ENCODE peak calls at places on chromosomes 1 and 21, in seven cellular contexts. One of them, this sample, is unnamed.
A peak's percentile ranks its signal among the peaks of the same experiment; 100 is the strongest.

GRCh38 chr1:200641175-200641489 is 20.6 kb upstream of the KIF14 start:
- DNase-seq in mucosa of gallbladder: no peak
- DNase-seq in NAMALWA: no peak
- DNase-seq in sigmoid colon: no peak
- DNase-seq in lung: no peak
- DNase-seq in NCI-H2081: no peak
- DNase-seq in sciatic nerve: no peak
- DNase-seq in this sample: no peak

GRCh38 chr1:1310476-1311053 is 2.2 kb downstream of the PUSL1 start:
- DNase-seq in mucosa of gallbladder: no peak
- DNase-seq in NAMALWA: no peak
- DNase-seq in sigmoid colon: no peak
- DNase-seq in lung: no peak
- DNase-seq in NCI-H2081: no peak
- DNase-seq in sciatic nerve: no peak
- DNase-seq in this sample: no peak

GRCh38 chr1:226549094-226549936 is 751 bp downstream of the STUM start:
- DNase-seq in mucosa of gallbladder: no peak
- DNase-seq in NAMALWA: no peak
- DNase-seq in sigmoid colon: no peak
- DNase-seq in lung: no peak
- DNase-seq in NCI-H2081: no peak
- DNase-seq in sciatic nerve: peak; percentile 63
- DNase-seq in this sample: no peak

GRCh38 chr21:31502537-31503143 is 156.9 kb upstream of the SOD1 start:
- DNase-seq in mucosa of gallbladder: no peak
- DNase-seq in NAMALWA: no peak
- DNase-seq in sigmoid colon: no peak
- DNase-seq in lung: no peak
- DNase-seq in NCI-H2081: no peak
- DNase-seq in sciatic nerve: no peak
- DNase-seq in this sample: no peak

GRCh38 chr1:157147906-157148717 is 9.9 kb upstream of the ETV3 start:
- DNase-seq in mucosa of gallbladder: no peak
- DNase-seq in NAMALWA: no peak
- DNase-seq in sigmoid colon: no peak
- DNase-seq in lung: no peak
- DNase-seq in NCI-H2081: no peak
- DNase-seq in sciatic nerve: no peak
- DNase-seq in this sample: no peak

GRCh38 chr1:180486092-180486491 is 16.3 kb downstream of the ACBD6 start:
- DNase-seq in mucosa of gallbladder: no peak
- DNase-seq in NAMALWA: peak; percentile 20
- DNase-seq in sigmoid colon: no peak
- DNase-seq in lung: no peak
- DNase-seq in NCI-H2081: peak; percentile 55
- DNase-seq in sciatic nerve: no peak
- DNase-seq in this sample: no peak

GRCh38 chr1:60068393-60069045 is 5.1 kb downstream of the C1orf87 start:
- DNase-seq in mucosa of gallbladder: no peak
- DNase-seq in NAMALWA: no peak
- DNase-seq in sigmoid colon: no peak
- DNase-seq in lung: no peak
- DNase-seq in NCI-H2081: peak; percentile 40
- DNase-seq in sciatic nerve: no peak
- DNase-seq in this sample: no peak

GRCh38 chr1:228438266-228438665 is 21.6 kb upstream of the TRIM17 start:
- DNase-seq in mucosa of gallbladder: no peak
- DNase-seq in NAMALWA: no peak
- DNase-seq in sigmoid colon: no peak
- DNase-seq in lung: no peak
- DNase-seq in NCI-H2081: no peak
- DNase-seq in sciatic nerve: no peak
- DNase-seq in this sample: no peak

GRCh38 chr1:145959333-145959732 is 1.5 kb upstream of the LIX1L start:
- DNase-seq in mucosa of gallbladder: no peak
- DNase-seq in NAMALWA: no peak
- DNase-seq in sigmoid colon: no peak
- DNase-seq in lung: no peak
- DNase-seq in NCI-H2081: no peak
- DNase-seq in sciatic nerve: no peak
- DNase-seq in this sample: no peak

GRCh38 chr1:198254521-198254920 is 97.7 kb downstream of the NEK7 start:
- DNase-seq in mucosa of gallbladder: no peak
- DNase-seq in NAMALWA: no peak
- DNase-seq in sigmoid colon: no peak
- DNase-seq in lung: no peak
- DNase-seq in NCI-H2081: no peak
- DNase-seq in sciatic nerve: no peak
- DNase-seq in this sample: no peak

GRCh38 chr1:115454835-115455511 is 116.9 kb upstream of the NGF start:
- DNase-seq in mucosa of gallbladder: no peak
- DNase-seq in NAMALWA: no peak
- DNase-seq in sigmoid colon: peak; percentile 81
- DNase-seq in lung: no peak
- DNase-seq in NCI-H2081: peak; percentile 3
- DNase-seq in sciatic nerve: no peak
- DNase-seq in this sample: no peak

GRCh38 chr1:192160186-192160585 is 1.9 kb downstream of the RGS18 start:
- DNase-seq in mucosa of gallbladder: no peak
- DNase-seq in NAMALWA: no peak
- DNase-seq in sigmoid colon: no peak
- DNase-seq in lung: no peak
- DNase-seq in NCI-H2081: no peak
- DNase-seq in sciatic nerve: no peak
- DNase-seq in this sample: no peak

GRCh38 chr21:21712761-21713558 is 714.8 kb downstream of the NCAM2 start:
- DNase-seq in mucosa of gallbladder: no peak
- DNase-seq in NAMALWA: no peak
- DNase-seq in sigmoid colon: no peak
- DNase-seq in lung: no peak
- DNase-seq in NCI-H2081: no peak
- DNase-seq in sciatic nerve: no peak
- DNase-seq in this sample: no peak

GRCh38 chr1:110150330-110151174 is at the start of gene SLC6A17:
- DNase-seq in mucosa of gallbladder: no peak
- DNase-seq in NAMALWA: no peak
- DNase-seq in sigmoid colon: peak; percentile 45
- DNase-seq in lung: no peak
- DNase-seq in NCI-H2081: peak; percentile 48
- DNase-seq in sciatic nerve: no peak
- DNase-seq in this sample: peak; percentile 58

GRCh38 chr1:39698568-39698967 is 7.3 kb upstream of the HPCAL4 start:
- DNase-seq in mucosa of gallbladder: no peak
- DNase-seq in NAMALWA: no peak
- DNase-seq in sigmoid colon: no peak
- DNase-seq in lung: no peak
- DNase-seq in NCI-H2081: no peak
- DNase-seq in sciatic nerve: no peak
- DNase-seq in this sample: no peak

GRCh38 chr1:93681095-93681548 is 515 bp downstream of the BCAR3 start:
- DNase-seq in mucosa of gallbladder: no peak
- DNase-seq in NAMALWA: no peak
- DNase-seq in sigmoid colon: no peak
- DNase-seq in lung: no peak
- DNase-seq in NCI-H2081: no peak
- DNase-seq in sciatic nerve: no peak
- DNase-seq in this sample: peak; percentile 86

GRCh38 chr1:198880397-198880796 is 241.6 kb downstream of the PTPRC start:
- DNase-seq in mucosa of gallbladder: no peak
- DNase-seq in NAMALWA: no peak
- DNase-seq in sigmoid colon: no peak
- DNase-seq in lung: no peak
- DNase-seq in NCI-H2081: no peak
- DNase-seq in sciatic nerve: no peak
- DNase-seq in this sample: no peak

GRCh38 chr1:33097137-33097611 is 16.2 kb downstream of the AZIN2 start:
- DNase-seq in mucosa of gallbladder: no peak
- DNase-seq in NAMALWA: no peak
- DNase-seq in sigmoid colon: no peak
- DNase-seq in lung: no peak
- DNase-seq in NCI-H2081: no peak
- DNase-seq in sciatic nerve: no peak
- DNase-seq in this sample: no peak

GRCh38 chr1:86084998-86085397 is 71.6 kb downstream of the COL24A1 start:
- DNase-seq in mucosa of gallbladder: no peak
- DNase-seq in NAMALWA: no peak
- DNase-seq in sigmoid colon: no peak
- DNase-seq in lung: no peak
- DNase-seq in NCI-H2081: no peak
- DNase-seq in sciatic nerve: no peak
- DNase-seq in this sample: no peak

GRCh38 chr21:46221664-46222435 is 6.7 kb downstream of the LSS start:
- DNase-seq in mucosa of gallbladder: no peak
- DNase-seq in NAMALWA: no peak
- DNase-seq in sigmoid colon: peak; percentile 55
- DNase-seq in lung: no peak
- DNase-seq in NCI-H2081: no peak
- DNase-seq in sciatic nerve: no peak
- DNase-seq in this sample: no peak

GRCh38 chr1:85296980-85297379 is 20.5 kb upstream of the BCL10 start:
- DNase-seq in mucosa of gallbladder: no peak
- DNase-seq in NAMALWA: no peak
- DNase-seq in sigmoid colon: no peak
- DNase-seq in lung: no peak
- DNase-seq in NCI-H2081: no peak
- DNase-seq in sciatic nerve: no peak
- DNase-seq in this sample: no peak

GRCh38 chr1:216055004-216055403 is 368.2 kb downstream of the USH2A start:
- DNase-seq in mucosa of gallbladder: no peak
- DNase-seq in NAMALWA: no peak
- DNase-seq in sigmoid colon: no peak
- DNase-seq in lung: no peak
- DNase-seq in NCI-H2081: no peak
- DNase-seq in sciatic nerve: no peak
- DNase-seq in this sample: no peak

GRCh38 chr1:2480236-2480985 is 4.3 kb downstream of the PLCH2 start:
- DNase-seq in mucosa of gallbladder: no peak
- DNase-seq in NAMALWA: no peak
- DNase-seq in sigmoid colon: no peak
- DNase-seq in lung: no peak
- DNase-seq in NCI-H2081: peak; percentile 49
- DNase-seq in sciatic nerve: no peak
- DNase-seq in this sample: no peak

GRCh38 chr1:155847823-155848529 is 9.0 kb downstream of the GON4L start:
- DNase-seq in mucosa of gallbladder: no peak
- DNase-seq in NAMALWA: no peak
- DNase-seq in sigmoid colon: no peak
- DNase-seq in lung: no peak
- DNase-seq in NCI-H2081: no peak
- DNase-seq in sciatic nerve: no peak
- DNase-seq in this sample: no peak

GRCh38 chr1:15386128-15386824 is 23.4 kb upstream of the EFHD2 start:
- DNase-seq in mucosa of gallbladder: no peak
- DNase-seq in NAMALWA: no peak
- DNase-seq in sigmoid colon: no peak
- DNase-seq in lung: no peak
- DNase-seq in NCI-H2081: no peak
- DNase-seq in sciatic nerve: no peak
- DNase-seq in this sample: no peak

GRCh38 chr1:189500777-189501176 is 976.9 kb downstream of the BRINP3 start:
- DNase-seq in mucosa of gallbladder: no peak
- DNase-seq in NAMALWA: no peak
- DNase-seq in sigmoid colon: no peak
- DNase-seq in lung: no peak
- DNase-seq in NCI-H2081: no peak
- DNase-seq in sciatic nerve: no peak
- DNase-seq in this sample: no peak

This sample was measured in spleen.